ENCODE peak calls at places on chromosomes 7 and 10, in eight cellular contexts. One of them, this sample, is unnamed.

GRCh38 chr7:16412535-16413247 is 8.6 kb downstream of the CRPPA start:
- DNase-seq in spleen: no peak
- DNase-seq in thoracic aorta: no peak
- DNase-seq in CD8-positive, alpha-beta T cell: no peak
- DNase-seq in neuronal stem cell: no peak
- DNase-seq in adrenal gland: no peak
- DNase-seq in cardiac muscle cell: peak; percentile 20
- DNase-seq in endothelial cell of umbilical vein: no peak
- DNase-seq in this sample: no peak

GRCh38 chr7:75650671-75651070 is 88.1 kb downstream of the HIP1 start:
- DNase-seq in spleen: peak; percentile 87
- DNase-seq in endothelial cell of umbilical vein: peak; percentile 92
- DNase-seq in neuronal stem cell: no peak
- DNase-seq in thoracic aorta: peak; percentile 33
- DNase-seq in cardiac muscle cell: no peak
- DNase-seq in adrenal gland: peak; percentile 56
- DNase-seq in CD8-positive, alpha-beta T cell: no peak
- DNase-seq in this sample: peak; percentile 44

GRCh38 chr10:12539350-12540164 is 190.2 kb downstream of the CAMK1D start:
- DNase-seq in cardiac muscle cell: no peak
- DNase-seq in thoracic aorta: no peak
- DNase-seq in spleen: no peak
- DNase-seq in adrenal gland: no peak
- DNase-seq in neuronal stem cell: no peak
- DNase-seq in CD8-positive, alpha-beta T cell: no peak
- DNase-seq in endothelial cell of umbilical vein: no peak
- DNase-seq in this sample: no peak

GRCh38 chr7:105580022-105580740 is 1.1 kb downstream of the EFCAB10 start:
- DNase-seq in CD8-positive, alpha-beta T cell: no peak
- DNase-seq in spleen: no peak
- DNase-seq in neuronal stem cell: no peak
- DNase-seq in adrenal gland: no peak
- DNase-seq in endothelial cell of umbilical vein: peak; percentile 17
- DNase-seq in cardiac muscle cell: no peak
- DNase-seq in thoracic aorta: no peak
- DNase-seq in this sample: peak; percentile 36

GRCh38 chr7:51242007-51242691 is 74.5 kb downstream of the COBL start:
- DNase-seq in neuronal stem cell: no peak
- DNase-seq in adrenal gland: no peak
- DNase-seq in cardiac muscle cell: no peak
- DNase-seq in endothelial cell of umbilical vein: no peak
- DNase-seq in thoracic aorta: no peak
- DNase-seq in CD8-positive, alpha-beta T cell: no peak
- DNase-seq in spleen: no peak
- DNase-seq in this sample: no peak

GRCh38 chr7:80885774-80886173 is 33.1 kb downstream of the SEMA3C start:
- DNase-seq in CD8-positive, alpha-beta T cell: no peak
- DNase-seq in neuronal stem cell: no peak
- DNase-seq in cardiac muscle cell: no peak
- DNase-seq in endothelial cell of umbilical vein: no peak
- DNase-seq in spleen: no peak
- DNase-seq in adrenal gland: no peak
- DNase-seq in thoracic aorta: no peak
- DNase-seq in this sample: no peak

GRCh38 chr10:74585231-74586087 is 240.9 kb upstream of the KAT6B start:
- DNase-seq in cardiac muscle cell: no peak
- DNase-seq in CD8-positive, alpha-beta T cell: peak; percentile 58
- DNase-seq in spleen: no peak
- DNase-seq in endothelial cell of umbilical vein: peak; percentile 62
- DNase-seq in thoracic aorta: no peak
- DNase-seq in neuronal stem cell: no peak
- DNase-seq in adrenal gland: peak; percentile 29
- DNase-seq in this sample: no peak

GRCh38 chr10:24238527-24239247 is 29.7 kb downstream of the KIAA1217 start:
- DNase-seq in CD8-positive, alpha-beta T cell: no peak
- DNase-seq in neuronal stem cell: no peak
- DNase-seq in cardiac muscle cell: no peak
- DNase-seq in adrenal gland: no peak
- DNase-seq in spleen: no peak
- DNase-seq in endothelial cell of umbilical vein: no peak
- DNase-seq in thoracic aorta: no peak
- DNase-seq in this sample: no peak

GRCh38 chr10:74991435-74991834 is 120.0 kb upstream of the SAMD8 start:
- DNase-seq in thoracic aorta: no peak
- DNase-seq in adrenal gland: no peak
- DNase-seq in neuronal stem cell: no peak
- DNase-seq in spleen: no peak
- DNase-seq in endothelial cell of umbilical vein: no peak
- DNase-seq in CD8-positive, alpha-beta T cell: no peak
- DNase-seq in cardiac muscle cell: peak; percentile 42
- DNase-seq in this sample: no peak

GRCh38 chr7:36391436-36392198 is 2.0 kb downstream of the ANLN start:
- DNase-seq in endothelial cell of umbilical vein: peak; percentile 43
- DNase-seq in neuronal stem cell: no peak
- DNase-seq in adrenal gland: no peak
- DNase-seq in CD8-positive, alpha-beta T cell: no peak
- DNase-seq in spleen: no peak
- DNase-seq in thoracic aorta: no peak
- DNase-seq in cardiac muscle cell: no peak
- DNase-seq in this sample: no peak

GRCh38 chr10:89347706-89348457 is 20.1 kb downstream of the IFIT3 start:
- DNase-seq in adrenal gland: no peak
- DNase-seq in cardiac muscle cell: no peak
- DNase-seq in neuronal stem cell: no peak
- DNase-seq in CD8-positive, alpha-beta T cell: no peak
- DNase-seq in thoracic aorta: no peak
- DNase-seq in endothelial cell of umbilical vein: peak; percentile 75
- DNase-seq in spleen: no peak
- DNase-seq in this sample: no peak

GRCh38 chr7:125529237-125529636 is 599.6 kb upstream of the POT1 start:
- DNase-seq in neuronal stem cell: no peak
- DNase-seq in CD8-positive, alpha-beta T cell: no peak
- DNase-seq in spleen: no peak
- DNase-seq in cardiac muscle cell: no peak
- DNase-seq in thoracic aorta: no peak
- DNase-seq in adrenal gland: no peak
- DNase-seq in endothelial cell of umbilical vein: no peak
- DNase-seq in this sample: no peak

GRCh38 chr7:92611735-92612134 is 21.5 kb upstream of the FAM133B start:
- DNase-seq in thoracic aorta: no peak
- DNase-seq in endothelial cell of umbilical vein: no peak
- DNase-seq in spleen: no peak
- DNase-seq in neuronal stem cell: no peak
- DNase-seq in CD8-positive, alpha-beta T cell: no peak
- DNase-seq in adrenal gland: no peak
- DNase-seq in cardiac muscle cell: no peak
- DNase-seq in this sample: no peak

GRCh38 chr7:116734736-116735135 is 62.7 kb downstream of the MET start:
- DNase-seq in thoracic aorta: no peak
- DNase-seq in CD8-positive, alpha-beta T cell: no peak
- DNase-seq in neuronal stem cell: no peak
- DNase-seq in endothelial cell of umbilical vein: no peak
- DNase-seq in cardiac muscle cell: no peak
- DNase-seq in spleen: no peak
- DNase-seq in adrenal gland: no peak
- DNase-seq in this sample: no peak

GRCh38 chr7:140403878-140404564 is at the start of gene RAB19:
- DNase-seq in endothelial cell of umbilical vein: no peak
- DNase-seq in adrenal gland: no peak
- DNase-seq in thoracic aorta: no peak
- DNase-seq in cardiac muscle cell: peak; percentile 27
- DNase-seq in CD8-positive, alpha-beta T cell: peak; percentile 74
- DNase-seq in spleen: peak; percentile 88
- DNase-seq in neuronal stem cell: no peak
- DNase-seq in this sample: no peak

DNA sequence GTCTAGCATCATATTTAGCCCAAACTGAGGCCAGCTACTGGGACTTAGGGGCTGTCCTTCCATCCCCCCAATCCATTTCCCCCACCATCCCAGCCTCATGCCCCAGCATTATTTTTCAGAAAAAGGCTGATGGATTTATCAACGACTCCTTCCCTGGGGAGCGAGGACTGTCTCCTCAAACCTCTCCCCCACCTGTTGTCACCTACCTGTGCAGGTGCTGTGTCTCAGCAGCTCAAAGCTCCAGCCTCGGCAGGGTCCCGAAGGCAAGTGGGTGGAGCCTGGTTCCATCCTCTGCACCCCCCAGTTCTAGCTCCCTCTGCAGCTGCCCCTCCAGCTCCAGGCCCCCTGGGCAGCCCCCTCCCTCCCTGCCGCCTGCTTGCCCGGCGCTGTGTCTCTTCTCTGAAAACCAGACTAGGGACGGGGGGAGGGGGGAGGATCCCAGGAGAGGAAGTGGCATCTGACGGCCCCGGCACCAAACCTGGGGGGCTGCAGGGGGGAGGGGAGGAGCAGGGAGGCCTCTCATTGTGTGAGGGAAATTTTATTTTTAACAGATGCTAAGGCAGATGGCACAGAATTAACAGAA is 61.7 kb upstream of the PAX2 start:
- DNase-seq in endothelial cell of umbilical vein: no peak
- DNase-seq in thoracic aorta: no peak
- DNase-seq in CD8-positive, alpha-beta T cell: no peak
- DNase-seq in adrenal gland: no peak
- DNase-seq in neuronal stem cell: no peak
- DNase-seq in spleen: peak; percentile 48
- DNase-seq in cardiac muscle cell: no peak
- DNase-seq in this sample: no peak
- H3K27me3 ChIP-seq in endothelial cell of umbilical vein: peaks cover 55% of the 10 kb centered on the region
- H3K27me3 ChIP-seq in thoracic aorta: peaks cover 20% of the 10 kb centered on the region
- H3K27me3 ChIP-seq in CD8-positive, alpha-beta T cell: peaks cover 26% of the 10 kb centered on the region
- H3K27me3 ChIP-seq in adrenal gland: peaks cover 65% of the 10 kb centered on the region
- H3K27me3 ChIP-seq in neuronal stem cell: peaks cover 79% of the 10 kb centered on the region
- H3K27me3 ChIP-seq in spleen: peaks cover 83% of the 10 kb centered on the region
- H3K27me3 ChIP-seq in cardiac muscle cell: peaks cover 93% of the 10 kb centered on the region
- H3K27me3 ChIP-seq in this sample: peaks cover 82% of the 10 kb centered on the region

GRCh38 chr7:66807736-66808135 is 67.2 kb downstream of the RABGEF1 start:
- DNase-seq in adrenal gland: no peak
- DNase-seq in spleen: peak; percentile 11
- DNase-seq in endothelial cell of umbilical vein: no peak
- DNase-seq in CD8-positive, alpha-beta T cell: no peak
- DNase-seq in thoracic aorta: no peak
- DNase-seq in neuronal stem cell: no peak
- DNase-seq in cardiac muscle cell: no peak
- DNase-seq in this sample: no peak
- H3K36me3 ChIP-seq in adrenal gland: peaks cover 74% of the 10 kb centered on the region
- H3K36me3 ChIP-seq in spleen: no peaks in the 10 kb centered on the region
- H3K36me3 ChIP-seq in endothelial cell of umbilical vein: peaks cover 27% of the 10 kb centered on the region
- H3K36me3 ChIP-seq in CD8-positive, alpha-beta T cell: peaks cover 42% of the 10 kb centered on the region
- H3K36me3 ChIP-seq in thoracic aorta: peaks cover 59% of the 10 kb centered on the region
- H3K36me3 ChIP-seq in neuronal stem cell: peaks cover 25% of the 10 kb centered on the region
- H3K36me3 ChIP-seq in cardiac muscle cell: peaks cover 53% of the 10 kb centered on the region
- H3K36me3 ChIP-seq in this sample: peaks cover 35% of the 10 kb centered on the region

GRCh38 chr7:111937164-111937563 is 269.0 kb downstream of the DOCK4 start:
- DNase-seq in adrenal gland: no peak
- DNase-seq in cardiac muscle cell: no peak
- DNase-seq in endothelial cell of umbilical vein: no peak
- DNase-seq in spleen: no peak
- DNase-seq in neuronal stem cell: no peak
- DNase-seq in CD8-positive, alpha-beta T cell: no peak
- DNase-seq in thoracic aorta: no peak
- DNase-seq in this sample: no peak
- H3K4me3 ChIP-seq in adrenal gland: no peak overlapping the region
- H3K4me3 ChIP-seq in cardiac muscle cell: no peak overlapping the region
- H3K4me3 ChIP-seq in endothelial cell of umbilical vein: no peak overlapping the region
- H3K4me3 ChIP-seq in spleen: no peak overlapping the region
- H3K4me3 ChIP-seq in neuronal stem cell: no peak overlapping the region
- H3K4me3 ChIP-seq in CD8-positive, alpha-beta T cell: no peak overlapping the region
- H3K4me3 ChIP-seq in thoracic aorta: no peak overlapping the region
- H3K4me3 ChIP-seq in this sample: no peak overlapping the region

GRCh38 chr7:151886783-151887182 is 9.9 kb upstream of the PRKAG2 start:
- DNase-seq in CD8-positive, alpha-beta T cell: no peak
- DNase-seq in spleen: peak; percentile 54
- DNase-seq in neuronal stem cell: no peak
- DNase-seq in endothelial cell of umbilical vein: no peak
- DNase-seq in cardiac muscle cell: no peak
- DNase-seq in thoracic aorta: no peak
- DNase-seq in adrenal gland: no peak
- DNase-seq in this sample: no peak
- H3K27me3 ChIP-seq in CD8-positive, alpha-beta T cell: no peaks in the 10 kb centered on the region
- H3K27me3 ChIP-seq in spleen: peaks cover 5% of the 10 kb centered on the region
- H3K27me3 ChIP-seq in neuronal stem cell: no peaks in the 10 kb centered on the region
- H3K27me3 ChIP-seq in endothelial cell of umbilical vein: peaks cover 13% of the 10 kb centered on the region
- H3K27me3 ChIP-seq in cardiac muscle cell: peaks cover 52% of the 10 kb centered on the region
- H3K27me3 ChIP-seq in thoracic aorta: no peaks in the 10 kb centered on the region
- H3K27me3 ChIP-seq in adrenal gland: peaks cover 7% of the 10 kb centered on the region
- H3K27me3 ChIP-seq in this sample: peaks cover 7% of the 10 kb centered on the region

DNA sequence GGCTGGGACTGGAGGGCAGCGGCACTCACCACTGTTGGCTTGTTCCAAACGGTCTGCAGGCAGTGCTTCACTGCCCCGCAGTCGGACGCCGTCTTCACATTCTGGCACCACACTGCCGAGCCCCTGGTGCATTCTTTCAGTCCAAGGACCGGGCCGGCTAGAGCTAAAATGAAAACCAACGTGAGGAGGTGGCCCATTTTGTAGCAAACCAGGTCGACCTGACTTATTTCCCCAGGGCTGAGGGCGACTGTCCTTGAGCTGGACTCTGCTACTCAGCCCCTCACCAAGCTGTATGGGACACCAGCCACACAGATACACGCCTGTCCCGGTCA is 16.7 kb downstream of the PSAP start:
- DNase-seq in cardiac muscle cell: no peak
- DNase-seq in CD8-positive, alpha-beta T cell: no peak
- DNase-seq in adrenal gland: no peak
- DNase-seq in spleen: peak; percentile 68
- DNase-seq in neuronal stem cell: no peak
- DNase-seq in endothelial cell of umbilical vein: no peak
- DNase-seq in thoracic aorta: no peak
- DNase-seq in this sample: no peak
- H3K36me3 ChIP-seq in cardiac muscle cell: peaks cover 16% of the 10 kb centered on the region
- H3K36me3 ChIP-seq in CD8-positive, alpha-beta T cell: peaks cover 24% of the 10 kb centered on the region
- H3K36me3 ChIP-seq in adrenal gland: peaks cover 46% of the 10 kb centered on the region
- H3K36me3 ChIP-seq in spleen: peaks cover 7% of the 10 kb centered on the region
- H3K36me3 ChIP-seq in neuronal stem cell: peaks cover 30% of the 10 kb centered on the region
- H3K36me3 ChIP-seq in endothelial cell of umbilical vein: peaks cover 40% of the 10 kb centered on the region
- H3K36me3 ChIP-seq in thoracic aorta: peaks cover 32% of the 10 kb centered on the region
- H3K36me3 ChIP-seq in this sample: peaks cover 55% of the 10 kb centered on the region

DNA sequence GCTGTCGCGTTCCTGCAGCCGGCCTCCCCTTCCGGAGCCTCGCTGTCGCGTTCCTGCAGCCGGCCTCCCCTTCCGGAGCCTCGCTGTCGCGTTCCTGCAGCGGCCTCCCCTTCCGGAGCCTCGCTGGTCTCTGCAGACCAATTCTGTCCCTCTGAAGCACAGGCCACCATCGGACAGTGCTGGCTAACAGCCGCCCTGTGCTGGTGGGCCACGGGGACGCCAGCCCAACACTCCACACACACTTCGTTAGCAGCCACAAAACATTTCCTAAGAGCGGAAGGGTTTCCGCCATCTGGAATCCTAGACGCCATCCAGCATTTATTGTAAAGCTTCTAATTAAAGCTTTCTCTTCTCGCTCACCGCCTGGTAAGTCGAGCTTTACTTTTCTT is 11.2 kb downstream of the GPER1 start:
- DNase-seq in CD8-positive, alpha-beta T cell: no peak
- DNase-seq in endothelial cell of umbilical vein: no peak
- DNase-seq in neuronal stem cell: no peak
- DNase-seq in cardiac muscle cell: no peak
- DNase-seq in thoracic aorta: no peak
- DNase-seq in adrenal gland: no peak
- DNase-seq in spleen: peak; percentile 51
- DNase-seq in this sample: no peak
- H3K4me3 ChIP-seq in CD8-positive, alpha-beta T cell: no peak overlapping the region
- H3K4me3 ChIP-seq in endothelial cell of umbilical vein: no peak overlapping the region
- H3K4me3 ChIP-seq in neuronal stem cell: no peak overlapping the region
- H3K4me3 ChIP-seq in cardiac muscle cell: no peak overlapping the region
- H3K4me3 ChIP-seq in thoracic aorta: no peak overlapping the region
- H3K4me3 ChIP-seq in adrenal gland: no peak overlapping the region
- H3K4me3 ChIP-seq in spleen: no peak overlapping the region
- H3K4me3 ChIP-seq in this sample: no peak overlapping the region

GRCh38 chr10:122461729-122462532 is 578 bp downstream of the HTRA1 start:
- DNase-seq in spleen: no peak
- DNase-seq in neuronal stem cell: no peak
- DNase-seq in cardiac muscle cell: peak; percentile 58
- DNase-seq in CD8-positive, alpha-beta T cell: no peak
- DNase-seq in thoracic aorta: no peak
- DNase-seq in adrenal gland: peak; percentile 53
- DNase-seq in endothelial cell of umbilical vein: peak; percentile 42
- DNase-seq in this sample: peak; percentile 31
- H3K27me3 ChIP-seq in spleen: peaks cover 23% of the 10 kb centered on the region
- H3K27me3 ChIP-seq in neuronal stem cell: peaks cover 59% of the 10 kb centered on the region
- H3K27me3 ChIP-seq in cardiac muscle cell: no peaks in the 10 kb centered on the region
- H3K27me3 ChIP-seq in CD8-positive, alpha-beta T cell: peaks cover 21% of the 10 kb centered on the region
- H3K27me3 ChIP-seq in thoracic aorta: no peaks in the 10 kb centered on the region
- H3K27me3 ChIP-seq in adrenal gland: no peaks in the 10 kb centered on the region
- H3K27me3 ChIP-seq in endothelial cell of umbilical vein: no peaks in the 10 kb centered on the region
- H3K27me3 ChIP-seq in this sample: no peaks in the 10 kb centered on the region